ENCODE peak calls at places on chromosomes 2 and 18, in five cellular contexts. I is GM12891, G is IMR-90, M is HCT116, O is testis. S is an unnamed sample.

GRCh38 chr2:1740714-1741584 is 3.4 kb downstream of the PXDN start:
- DNase-seq in M (no peak), O (peak; percentile 13), G (no peak), I (no peak), S (no peak)

GRCh38 chr18:43965691-43966090 is 688.4 kb upstream of the SYT4 start:
- DNase-seq in I (no peak), O (no peak), M (no peak), G (peak; percentile 1), S (no peak)

GRCh38 chr2:21423854-21424253 is 300.1 kb downstream of the TDRD15 start:
- DNase-seq in I (no peak), G (peak; percentile 49), M (no peak), O (no peak), S (no peak)

GRCh38 chr2:70975237-70975636 is 3.2 kb upstream of the ANKRD53 start:
- DNase-seq in I (no peak), O (peak; percentile 9), G (no peak), M (no peak), S (no peak)

GRCh38 chr2:231399046-231399852 is 3.7 kb downstream of the B3GNT7 start:
- DNase-seq in I (no peak), M (no peak), O (peak; percentile 42), G (no peak), S (no peak)

GRCh38 chr2:181656450-181657261 is at the start of gene CERKL:
- DNase-seq in M (peak; percentile 49), I (peak; percentile 47), O (peak; percentile 54), G (peak; percentile 2), S (peak; percentile 5)

GRCh38 chr2:218074031-218074430 is 5.0 kb downstream of the RUFY4 start:
- DNase-seq in G (peak; percentile 7), I (peak; percentile 48), M (peak; percentile 7), O (no peak), S (peak; percentile 59)

GRCh38 chr18:11868230-11868629 is 17.0 kb downstream of the CHMP1B start:
- DNase-seq in O (no peak), I (no peak), G (no peak), M (no peak), S (no peak)

GRCh38 chr2:199602271-199602895 is 144.6 kb upstream of the SATB2 start:
- DNase-seq in M (peak; percentile 59), O (peak; percentile 26), I (no peak), G (no peak), S (peak; percentile 60)

GRCh38 chr18:35688757-35689156 is 107.2 kb downstream of the GALNT1 start:
- DNase-seq in G (no peak), I (no peak), M (no peak), O (no peak), S (no peak)

GRCh38 chr2:238285653-238286082 is 2.7 kb downstream of the PER2 start:
- DNase-seq in G (peak; percentile 94), I (no peak), M (no peak), O (peak; percentile 87), S (no peak)

GRCh38 chr2:115083216-115083615 is 640.8 kb downstream of the DPP10 start:
- DNase-seq in G (no peak), I (no peak), O (no peak), M (no peak), S (peak; percentile 11)

GRCh38 chr2:197869501-197870111 is 65.2 kb downstream of the PLCL1 start:
- DNase-seq in I (no peak), M (no peak), G (no peak), O (no peak), S (peak; percentile 32)

GRCh38 chr2:126657636-126658315 is 1.8 kb downstream of the GYPC start:
- DNase-seq in M (peak; percentile 63), O (peak; percentile 59), G (peak; percentile 99), I (peak; percentile 62), S (peak; percentile 99)

GRCh38 chr2:30073523-30073922 is 73.3 kb upstream of the YPEL5 start:
- DNase-seq in I (no peak), O (no peak), M (no peak), G (no peak), S (no peak)

GRCh38 chr18:76923485-76924085 is 101.2 kb downstream of the ZNF236 start:
- DNase-seq in O (peak; percentile 54), G (peak; percentile 17), I (no peak), M (peak; percentile 34), S (peak; percentile 14)

GRCh38 chr2:18545384-18545783 is 15.1 kb downstream of the RDH14 start:
- DNase-seq in I (no peak), G (peak; percentile 86), O (no peak), M (no peak), S (no peak)

GRCh38 chr2:31558401-31559295 is 22.1 kb downstream of the SRD5A2 start:
- DNase-seq in O (no peak), I (no peak), G (peak; percentile 20), M (no peak), S (peak; percentile 74)

GRCh38 chr2:80304522-80304878 is at the start of gene LRRTM1:
- DNase-seq in M (no peak), I (no peak), G (no peak), O (peak; percentile 31), S (no peak)

GRCh38 chr2:238985931-238986446 is 138.1 kb downstream of the TWIST2 start:
- DNase-seq in O (no peak), M (no peak), I (no peak), G (no peak), S (no peak)

GRCh38 chr2:33405180-33406105 is 71.0 kb upstream of the RASGRP3 start:
- DNase-seq in G (peak; percentile 54), O (no peak), I (no peak), M (no peak), S (no peak)

GRCh38 chr2:127700527-127701192 is 637 bp upstream of the SFT2D3 start:
- DNase-seq in O (peak; percentile 80), I (peak; percentile 67), G (no peak), M (peak; percentile 95), S (peak; percentile 57)

GRCh38 chr18:48356909-48357631 is 52.1 kb downstream of the ZBTB7C start:
- DNase-seq in O (peak; percentile 6), I (no peak), G (no peak), M (no peak), S (no peak)

GRCh38 chr2:5360081-5360480 is 332.1 kb upstream of the SOX11 start:
- DNase-seq in I (no peak), M (no peak), O (no peak), G (no peak), S (no peak)

GRCh38 chr2:190511104-190511503 is 23.4 kb downstream of the NEMP2 start:
- DNase-seq in O (no peak), M (peak; percentile 3), I (no peak), G (peak; percentile 57), S (peak; percentile 26)

GRCh38 chr2:188852752-188853151 is 121.4 kb upstream of the COL3A1 start:
- DNase-seq in G (peak; percentile 37), O (no peak), I (no peak), M (no peak), S (no peak)

DNA sequence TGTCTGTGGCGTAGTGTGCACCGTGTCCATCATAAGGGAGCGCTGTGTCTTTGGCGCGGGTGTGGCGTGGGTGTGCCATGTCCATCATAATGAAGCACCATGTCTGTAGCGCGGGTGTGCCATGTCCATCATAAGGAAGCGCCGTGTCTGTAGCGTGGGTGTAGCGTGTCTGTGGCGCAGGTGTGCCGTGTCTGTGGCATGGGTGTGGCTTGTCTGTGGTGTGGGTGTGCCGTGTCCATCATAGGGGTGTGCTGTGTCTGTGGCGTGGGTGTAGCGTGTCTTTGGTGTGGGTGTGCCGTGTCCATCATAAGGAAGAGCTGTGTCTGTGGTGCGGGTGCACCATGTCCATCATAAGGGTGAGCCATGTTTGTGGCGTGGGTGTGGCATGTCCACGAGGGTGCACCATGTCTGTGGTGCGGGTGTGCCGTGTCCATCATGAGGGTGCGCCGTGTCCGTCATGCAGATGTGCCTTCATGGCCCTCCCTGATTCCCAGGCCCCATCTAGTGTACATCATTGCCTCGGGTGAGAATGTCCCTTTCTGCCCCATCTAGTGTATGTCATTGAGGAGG is 275.0 kb downstream of the GBX2 start:
- DNase-seq in I (no peak), O (no peak), G (no peak), M (no peak), S (no peak)
- TF ChIP-seq POLR2A in I (no peak), O (no peak), G (no peak), M (no peak), S (no peak)

DNA sequence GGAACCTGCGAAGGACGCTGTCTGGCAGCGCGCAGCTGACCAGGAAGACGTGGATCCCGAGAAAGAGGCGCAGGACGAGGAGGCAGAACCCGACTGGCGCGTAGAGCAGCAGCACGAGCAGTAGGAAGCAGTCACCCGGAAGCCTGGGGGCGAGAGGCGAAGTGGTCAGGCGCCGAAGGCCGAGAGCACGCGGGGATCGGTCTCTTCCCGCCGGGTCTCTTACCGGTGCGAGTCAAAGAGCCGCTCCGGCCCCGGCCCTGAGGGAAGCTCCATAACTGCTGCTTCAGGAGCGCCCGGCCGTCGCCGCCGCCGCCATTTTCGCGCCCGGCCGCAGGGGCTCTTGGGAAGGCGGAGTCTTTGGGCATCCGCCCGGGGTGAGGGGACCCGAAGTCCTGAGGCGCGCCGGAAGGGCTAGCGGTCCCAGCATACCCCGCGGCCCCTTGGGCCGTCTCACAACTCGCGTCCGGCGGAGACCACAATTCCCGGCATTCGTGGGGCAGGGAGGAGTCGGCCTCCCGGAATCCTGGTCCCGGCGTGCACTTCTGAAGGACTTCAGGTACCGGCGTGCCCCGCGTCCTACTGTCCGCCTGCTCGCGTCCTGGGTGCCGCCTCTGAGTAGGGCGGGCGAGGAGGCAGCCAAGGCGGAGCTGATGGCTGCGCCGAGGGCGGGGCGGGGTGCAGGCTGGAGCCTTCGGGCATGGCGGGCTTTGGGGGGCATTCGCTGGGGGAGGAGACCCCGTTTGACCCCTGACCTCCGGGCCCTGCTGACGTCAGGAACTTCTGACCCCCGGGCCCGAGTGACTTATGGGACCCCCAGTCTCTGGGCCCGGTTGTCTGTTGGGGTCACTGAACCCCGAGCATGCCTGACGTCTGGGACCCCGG is at the start of the genes AUP1 and HTRA2:
- DNase-seq in I (peak; percentile 99), M (peak; percentile 98), O (peak; percentile 99), G (peak; percentile 99), S (peak; percentile 100)
- TF ChIP-seq POLR2A in I (no peak), M (peak; percentile 66), O (no peak), G (peak; percentile 93), S (peak; percentile 83)

GRCh38 chr2:241355983-241356870 is at the start of gene FARP2:
- DNase-seq in M (peak; percentile 94), I (peak; percentile 74), G (peak; percentile 98), O (peak; percentile 100), S (peak; percentile 99)

GRCh38 chr2:241357531-241357930 is 1.4 kb downstream of the FARP2 start:
- DNase-seq in O (no peak), G (no peak), M (no peak), I (no peak), S (peak; percentile 16)

GRCh38 chr2:241352227-241352626 is 3.9 kb upstream of the FARP2 start:
- DNase-seq in O (no peak), I (no peak), M (no peak), G (no peak), S (no peak)

GRCh38 chr2:241356871-241357260 is 781 bp downstream of the FARP2 start:
- DNase-seq in I (no peak), G (no peak), O (no peak), M (no peak), S (peak; percentile 46)

GRCh38 chr2:241354668-241355658 is 1.1 kb upstream of the FARP2 start:
- DNase-seq in M (peak; percentile 81), G (peak; percentile 51), I (no peak), O (peak; percentile 92), S (peak; percentile 91)
- TF ChIP-seq POLR2A in M (no peak), G (no peak), I (peak; percentile 1), O (no peak), S (no peak)

GRCh38 chr2:9843229-9844035 is at the start of gene TAF1B:
- DNase-seq in O (peak; percentile 88), I (peak; percentile 81), G (peak; percentile 88), M (peak; percentile 91), S (peak; percentile 99)
- TF ChIP-seq POLR2A in O (no peak), I (peak; percentile 83), G (peak; percentile 71), M (peak; percentile 86), S (peak; percentile 70)